ENCODE peak calls at places on chromosome 21, in five cellular contexts. One of them, this sample, is unnamed.

GRCh38 chr21:18549214-18549905 is 145.8 kb upstream of the TMPRSS15 start:
- DNase-seq in Panc1: no peak
- DNase-seq in suprapubic skin: no peak
- DNase-seq in spleen: no peak
- DNase-seq in K562: no peak
- DNase-seq in this sample: no peak

GRCh38 chr21:35179990-35180557 is 131.0 kb upstream of the RUNX1 start:
- DNase-seq in Panc1: peak
- DNase-seq in suprapubic skin: no peak
- DNase-seq in spleen: no peak
- DNase-seq in K562: no peak
- DNase-seq in this sample: no peak

GRCh38 chr21:36337099-36337509 is 17.1 kb downstream of the MORC3 start:
- DNase-seq in Panc1: no peak
- DNase-seq in suprapubic skin: no peak
- DNase-seq in spleen: no peak
- DNase-seq in K562: peak
- DNase-seq in this sample: no peak

GRCh38 chr21:35559881-35560280 is 500.4 kb downstream of the SETD4 start:
- DNase-seq in Panc1: no peak
- DNase-seq in suprapubic skin: no peak
- DNase-seq in spleen: no peak
- DNase-seq in K562: no peak
- DNase-seq in this sample: no peak

GRCh38 chr21:14923468-14923867 is 141.3 kb downstream of the NRIP1 start:
- DNase-seq in Panc1: no peak
- DNase-seq in suprapubic skin: no peak
- DNase-seq in spleen: no peak
- DNase-seq in K562: no peak
- DNase-seq in this sample: no peak

GRCh38 chr21:17451364-17451869 is 61.4 kb upstream of the CXADR start:
- DNase-seq in Panc1: no peak
- DNase-seq in suprapubic skin: peak
- DNase-seq in spleen: no peak
- DNase-seq in K562: no peak
- DNase-seq in this sample: no peak

GRCh38 chr21:46069719-46070279 is 28.1 kb upstream of the COL6A2 start:
- DNase-seq in Panc1: no peak
- DNase-seq in suprapubic skin: no peak
- DNase-seq in spleen: peak
- DNase-seq in K562: no peak
- DNase-seq in this sample: no peak

GRCh38 chr21:27190601-27191000 is 223.7 kb upstream of the ADAMTS5 start:
- DNase-seq in Panc1: no peak
- DNase-seq in suprapubic skin: no peak
- DNase-seq in spleen: no peak
- DNase-seq in K562: no peak
- DNase-seq in this sample: no peak

GRCh38 chr21:25872271-25872670 is 137.5 kb downstream of the GABPA start:
- DNase-seq in Panc1: no peak
- DNase-seq in suprapubic skin: no peak
- DNase-seq in spleen: no peak
- DNase-seq in K562: no peak
- DNase-seq in this sample: no peak
- TF ChIP-seq CTCF in Panc1: no peak
- TF ChIP-seq CTCF in suprapubic skin: no peak
- TF ChIP-seq CTCF in spleen: no peak
- TF ChIP-seq CTCF in K562: peak
- TF ChIP-seq CTCF in this sample: no peak

GRCh38 chr21:37372127-37372731 is 5.7 kb downstream of the DYRK1A start:
- DNase-seq in Panc1: no peak
- DNase-seq in suprapubic skin: no peak
- DNase-seq in spleen: no peak
- DNase-seq in K562: no peak
- DNase-seq in this sample: no peak

GRCh38 chr21:37373539-37373938 is 7.0 kb downstream of the DYRK1A start:
- DNase-seq in Panc1: no peak
- DNase-seq in suprapubic skin: no peak
- DNase-seq in spleen: no peak
- DNase-seq in K562: no peak
- DNase-seq in this sample: no peak

GRCh38 chr21:37378700-37379139 is 12.1 kb downstream of the DYRK1A start:
- DNase-seq in Panc1: no peak
- DNase-seq in suprapubic skin: no peak
- DNase-seq in spleen: no peak
- DNase-seq in K562: no peak
- DNase-seq in this sample: no peak

GRCh38 chr21:37374026-37374425 is 7.5 kb downstream of the DYRK1A start:
- DNase-seq in Panc1: no peak
- DNase-seq in suprapubic skin: no peak
- DNase-seq in spleen: no peak
- DNase-seq in K562: no peak
- DNase-seq in this sample: no peak

DNA sequence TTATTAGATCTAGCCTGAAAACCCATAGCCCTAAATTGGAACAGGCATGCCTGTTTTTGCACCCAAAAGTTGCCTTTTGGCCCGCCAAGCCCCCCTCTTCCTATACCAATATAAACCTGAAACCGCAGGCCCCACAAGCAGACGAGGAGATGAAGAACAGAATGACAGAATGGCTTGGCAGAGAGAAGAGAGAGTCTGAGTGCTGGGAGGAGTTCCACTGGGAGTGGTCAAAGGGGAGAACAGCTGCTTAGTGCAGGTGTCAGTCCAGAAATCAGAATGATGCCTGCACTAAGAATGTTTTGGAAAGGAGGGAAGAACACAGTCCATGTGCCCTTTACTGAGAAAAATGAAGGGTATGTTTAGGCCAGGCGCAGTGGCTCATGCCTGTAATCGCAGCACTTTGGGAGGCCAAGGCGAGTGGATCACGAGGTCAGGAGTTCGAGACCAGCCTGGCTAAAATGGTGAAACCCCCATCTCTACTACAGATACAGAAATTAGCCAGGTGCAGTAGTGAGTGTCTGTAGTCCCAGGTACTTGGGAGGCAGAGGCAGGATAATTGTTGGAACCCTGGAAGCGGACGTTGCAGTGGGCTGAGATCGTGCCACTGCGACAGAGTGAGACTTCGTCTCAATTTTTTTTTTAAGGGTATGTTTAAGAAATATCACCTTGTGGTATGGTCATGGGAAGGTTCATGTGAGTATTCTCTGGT is 9.4 kb downstream of the DYRK1A start:
- DNase-seq in Panc1: no peak
- DNase-seq in suprapubic skin: no peak
- DNase-seq in spleen: no peak
- DNase-seq in K562: no peak
- DNase-seq in this sample: no peak
- TF ChIP-seq POLR2AphosphoS5 in Panc1: no peak
- TF ChIP-seq POLR2AphosphoS5 in suprapubic skin: no peak
- TF ChIP-seq POLR2AphosphoS5 in spleen: no peak
- TF ChIP-seq POLR2AphosphoS5 in K562: peak
- TF ChIP-seq POLR2AphosphoS5 in this sample: no peak

GRCh38 chr21:32415999-32416398 is 3.5 kb downstream of the EVA1C start:
- DNase-seq in Panc1: no peak
- DNase-seq in suprapubic skin: no peak
- DNase-seq in spleen: no peak
- DNase-seq in K562: no peak
- DNase-seq in this sample: no peak

GRCh38 chr21:32412998-32413504 is 545 bp downstream of the EVA1C start:
- DNase-seq in Panc1: no peak
- DNase-seq in suprapubic skin: peak
- DNase-seq in spleen: peak
- DNase-seq in K562: no peak
- DNase-seq in this sample: peak

GRCh38 chr21:32413697-32414578 is 1.4 kb downstream of the EVA1C start:
- DNase-seq in Panc1: no peak
- DNase-seq in suprapubic skin: peak
- DNase-seq in spleen: no peak
- DNase-seq in K562: no peak
- DNase-seq in this sample: peak

GRCh38 chr21:32415451-32415850 is 2.9 kb downstream of the EVA1C start:
- DNase-seq in Panc1: no peak
- DNase-seq in suprapubic skin: peak
- DNase-seq in spleen: no peak
- DNase-seq in K562: no peak
- DNase-seq in this sample: no peak

DNA sequence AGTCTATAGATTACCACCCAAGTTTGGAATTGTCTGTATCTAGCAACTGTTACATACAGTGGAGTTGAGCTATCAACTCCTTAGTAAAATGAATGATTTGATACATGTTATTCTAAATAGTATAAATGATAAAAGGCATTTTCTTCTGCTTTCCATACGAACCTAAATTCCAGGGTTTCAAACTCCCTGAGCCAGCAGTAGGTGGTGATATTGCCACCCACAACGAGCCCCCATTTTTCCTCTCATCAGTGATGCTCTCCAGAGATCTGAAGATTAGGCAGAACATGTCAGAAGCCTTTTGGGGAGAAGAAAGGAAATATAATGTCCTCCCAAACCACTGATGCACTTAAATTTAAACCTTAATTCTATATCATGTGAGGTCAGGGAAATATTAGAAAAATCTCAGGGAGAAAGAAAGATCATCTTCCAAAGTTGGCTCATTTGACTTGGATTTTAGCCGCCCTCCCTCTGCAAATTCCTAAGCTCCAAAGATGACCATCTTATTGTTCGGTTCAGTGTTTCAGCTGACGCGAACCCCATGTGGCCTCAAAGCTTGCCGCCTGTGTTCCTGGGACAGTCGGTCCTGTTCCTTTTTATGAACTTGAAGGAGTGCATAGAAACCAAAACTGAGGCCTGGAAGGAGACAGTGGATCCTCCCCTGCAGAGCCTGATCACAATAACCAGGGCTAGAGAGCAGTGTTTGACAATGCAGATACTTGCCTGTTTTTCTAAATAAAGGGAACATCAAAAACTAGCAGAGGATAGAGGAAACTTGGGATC is 2.3 kb downstream of the EVA1C start:
- DNase-seq in Panc1: no peak
- DNase-seq in suprapubic skin: peak
- DNase-seq in spleen: no peak
- DNase-seq in K562: no peak
- DNase-seq in this sample: no peak
- TF ChIP-seq CTCF in Panc1: peak
- TF ChIP-seq CTCF in suprapubic skin: no peak
- TF ChIP-seq CTCF in spleen: no peak
- TF ChIP-seq CTCF in K562: peak
- TF ChIP-seq CTCF in this sample: no peak

GRCh38 chr21:44006656-44007055 is 5.5 kb upstream of the TRAPPC10 start:
- DNase-seq in Panc1: no peak
- DNase-seq in suprapubic skin: peak
- DNase-seq in spleen: no peak
- DNase-seq in K562: no peak
- DNase-seq in this sample: no peak

GRCh38 chr21:44005593-44005992 is 6.5 kb upstream of the TRAPPC10 start:
- DNase-seq in Panc1: no peak
- DNase-seq in suprapubic skin: no peak
- DNase-seq in spleen: no peak
- DNase-seq in K562: no peak
- DNase-seq in this sample: no peak

GRCh38 chr21:44003307-44003966 is 8.7 kb upstream of the TRAPPC10 start:
- DNase-seq in Panc1: no peak
- DNase-seq in suprapubic skin: peak
- DNase-seq in spleen: no peak
- DNase-seq in K562: no peak
- DNase-seq in this sample: no peak

GRCh38 chr21:44005071-44005470 is 7.0 kb upstream of the TRAPPC10 start:
- DNase-seq in Panc1: no peak
- DNase-seq in suprapubic skin: peak
- DNase-seq in spleen: no peak
- DNase-seq in K562: no peak
- DNase-seq in this sample: no peak

DNA sequence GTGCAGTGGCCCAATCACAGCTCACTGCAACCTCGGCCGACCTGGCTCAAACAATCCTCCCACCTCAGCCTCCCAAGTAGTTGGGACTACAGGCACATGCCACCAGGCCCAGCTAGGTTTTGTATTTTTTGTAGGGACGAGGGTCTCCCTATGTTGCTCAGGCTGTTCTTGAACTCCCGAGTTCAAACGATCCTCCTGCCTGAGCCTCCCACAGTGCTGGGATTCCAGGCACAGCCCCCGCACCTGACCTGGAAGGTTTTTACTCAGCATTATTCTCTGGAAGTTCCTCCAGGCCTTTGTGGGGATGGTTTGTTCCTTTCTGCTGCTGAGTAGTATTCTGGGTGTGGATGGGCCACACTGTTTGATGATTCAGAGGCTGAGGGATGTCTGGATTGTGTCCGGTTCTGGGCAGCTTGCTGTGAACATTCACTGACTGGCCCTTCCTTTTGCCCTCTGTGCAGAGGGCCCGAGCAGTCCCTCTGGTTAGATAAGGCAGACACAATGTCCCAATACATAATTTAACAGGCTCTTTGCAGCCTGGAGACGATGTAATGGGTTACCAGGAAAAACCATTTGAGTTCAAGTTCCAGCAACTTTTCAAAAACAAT is 6.0 kb upstream of the TRAPPC10 start:
- DNase-seq in Panc1: peak
- DNase-seq in suprapubic skin: peak
- DNase-seq in spleen: no peak
- DNase-seq in K562: no peak
- DNase-seq in this sample: no peak
- TF ChIP-seq POLR2AphosphoS5 in Panc1: no peak
- TF ChIP-seq POLR2AphosphoS5 in suprapubic skin: no peak
- TF ChIP-seq POLR2AphosphoS5 in spleen: no peak
- TF ChIP-seq POLR2AphosphoS5 in K562: no peak
- TF ChIP-seq POLR2AphosphoS5 in this sample: no peak

GRCh38 chr21:41170442-41170841 is 2.5 kb downstream of the BACE2 start:
- DNase-seq in Panc1: peak
- DNase-seq in suprapubic skin: no peak
- DNase-seq in spleen: no peak
- DNase-seq in K562: peak
- DNase-seq in this sample: peak
- TF ChIP-seq CTCF in Panc1: peak
- TF ChIP-seq CTCF in suprapubic skin: peak
- TF ChIP-seq CTCF in spleen: peak
- TF ChIP-seq CTCF in K562: peak
- TF ChIP-seq CTCF in this sample: peak

GRCh38 chr21:39319251-39319756 is 5.9 kb upstream of the BRWD1 start:
- DNase-seq in Panc1: no peak
- DNase-seq in suprapubic skin: no peak
- DNase-seq in spleen: no peak
- DNase-seq in K562: no peak
- DNase-seq in this sample: no peak
- TF ChIP-seq POLR2AphosphoS5 in Panc1: no peak
- TF ChIP-seq POLR2AphosphoS5 in suprapubic skin: no peak
- TF ChIP-seq POLR2AphosphoS5 in spleen: no peak
- TF ChIP-seq POLR2AphosphoS5 in K562: no peak
- TF ChIP-seq POLR2AphosphoS5 in this sample: no peak

This sample was measured in transverse colon.